ENCODE peak calls at places on chromosomes 6 and 20, in five cellular contexts. One of them, this sample, is unnamed.

GRCh38 chr6:41901882-41902519 is 6.8 kb upstream of the USP49 start:
- DNase-seq in prostate gland: no peak
- DNase-seq in K562: peak; percentile 58
- DNase-seq in HCT116: no peak
- DNase-seq in stomach: no peak
- DNase-seq in this sample: no peak

GRCh38 chr20:48877299-48877698 is 44.2 kb upstream of the ARFGEF2 start:
- DNase-seq in prostate gland: peak; percentile 24
- DNase-seq in K562: no peak
- DNase-seq in HCT116: no peak
- DNase-seq in stomach: no peak
- DNase-seq in this sample: no peak

GRCh38 chr20:2300002-2300401 is 4.2 kb downstream of the TGM3 start:
- DNase-seq in prostate gland: no peak
- DNase-seq in K562: no peak
- DNase-seq in HCT116: no peak
- DNase-seq in stomach: no peak
- DNase-seq in this sample: no peak

GRCh38 chr20:1804129-1804503 is 91.1 kb upstream of the SIRPA start:
- DNase-seq in prostate gland: no peak
- DNase-seq in K562: no peak
- DNase-seq in HCT116: no peak
- DNase-seq in stomach: no peak
- DNase-seq in this sample: no peak

GRCh38 chr6:53041356-53041755 is 23.8 kb upstream of the FBXO9 start:
- DNase-seq in prostate gland: no peak
- DNase-seq in K562: no peak
- DNase-seq in HCT116: no peak
- DNase-seq in stomach: no peak
- DNase-seq in this sample: no peak

GRCh38 chr6:156379946-156380707 is 397.1 kb upstream of the ARID1B start:
- DNase-seq in prostate gland: peak; percentile 32
- DNase-seq in K562: no peak
- DNase-seq in HCT116: peak; percentile 10
- DNase-seq in stomach: no peak
- DNase-seq in this sample: no peak

GRCh38 chr20:2751868-2752630 is 48.4 kb downstream of the CPXM1 start:
- DNase-seq in prostate gland: peak; percentile 52
- DNase-seq in K562: peak; percentile 84
- DNase-seq in HCT116: no peak
- DNase-seq in stomach: peak; percentile 43
- DNase-seq in this sample: peak; percentile 83

GRCh38 chr6:107490568-107491058 is 696 bp downstream of the SOBP start:
- DNase-seq in prostate gland: peak; percentile 13
- DNase-seq in K562: no peak
- DNase-seq in HCT116: no peak
- DNase-seq in stomach: no peak
- DNase-seq in this sample: no peak

GRCh38 chr6:47357827-47358226 is 48.1 kb upstream of the TNFRSF21 start:
- DNase-seq in prostate gland: no peak
- DNase-seq in K562: no peak
- DNase-seq in HCT116: no peak
- DNase-seq in stomach: no peak
- DNase-seq in this sample: no peak

GRCh38 chr6:24257282-24257681 is 100.6 kb downstream of the DCDC2 start:
- DNase-seq in prostate gland: no peak
- DNase-seq in K562: no peak
- DNase-seq in HCT116: peak; percentile 13
- DNase-seq in stomach: no peak
- DNase-seq in this sample: no peak

GRCh38 chr6:125906158-125906998 is 50.2 kb upstream of the HINT3 start:
- DNase-seq in prostate gland: no peak
- DNase-seq in K562: peak; percentile 80
- DNase-seq in HCT116: peak; percentile 23
- DNase-seq in stomach: peak; percentile 46
- DNase-seq in this sample: no peak

GRCh38 chr20:49586967-49587587 is 19.1 kb upstream of the PTGIS start:
- DNase-seq in prostate gland: no peak
- DNase-seq in K562: no peak
- DNase-seq in HCT116: no peak
- DNase-seq in stomach: no peak
- DNase-seq in this sample: no peak

GRCh38 chr6:11166948-11167347 is 55.4 kb upstream of the ERVFRD-1 start:
- DNase-seq in prostate gland: no peak
- DNase-seq in K562: no peak
- DNase-seq in HCT116: no peak
- DNase-seq in stomach: no peak
- DNase-seq in this sample: no peak

GRCh38 chr6:139117734-139118133 is 17.1 kb upstream of the HECA start:
- DNase-seq in prostate gland: no peak
- DNase-seq in K562: no peak
- DNase-seq in HCT116: no peak
- DNase-seq in stomach: no peak
- DNase-seq in this sample: no peak

GRCh38 chr20:44326391-44327159 is 10.3 kb upstream of the R3HDML start:
- DNase-seq in prostate gland: no peak
- DNase-seq in K562: peak; percentile 61
- DNase-seq in HCT116: no peak
- DNase-seq in stomach: no peak
- DNase-seq in this sample: no peak

GRCh38 chr6:119647309-119647708 is 297.7 kb upstream of the MAN1A1 start:
- DNase-seq in prostate gland: no peak
- DNase-seq in K562: no peak
- DNase-seq in HCT116: no peak
- DNase-seq in stomach: no peak
- DNase-seq in this sample: no peak

GRCh38 chr6:57313009-57313408 is 4.4 kb upstream of the PRIM2 start:
- DNase-seq in prostate gland: no peak
- DNase-seq in K562: no peak
- DNase-seq in HCT116: no peak
- DNase-seq in stomach: no peak
- DNase-seq in this sample: no peak

GRCh38 chr6:158131926-158132325 is 36.1 kb downstream of the SERAC1 start:
- DNase-seq in prostate gland: no peak
- DNase-seq in K562: peak; percentile 44
- DNase-seq in HCT116: no peak
- DNase-seq in stomach: no peak
- DNase-seq in this sample: no peak

GRCh38 chr6:56745971-56746370 is 103.3 kb upstream of the DST start:
- DNase-seq in prostate gland: no peak
- DNase-seq in K562: no peak
- DNase-seq in HCT116: no peak
- DNase-seq in stomach: no peak
- DNase-seq in this sample: no peak

GRCh38 chr6:110537208-110538123 is 61.1 kb upstream of the SLC22A16 start:
- DNase-seq in prostate gland: no peak
- DNase-seq in K562: no peak
- DNase-seq in HCT116: peak; percentile 84
- DNase-seq in stomach: no peak
- DNase-seq in this sample: no peak

GRCh38 chr6:20660534-20660933 is 126.3 kb downstream of the CDKAL1 start:
- DNase-seq in prostate gland: no peak
- DNase-seq in K562: no peak
- DNase-seq in HCT116: no peak
- DNase-seq in stomach: no peak
- DNase-seq in this sample: no peak

GRCh38 chr6:46053034-46053933 is 37.6 kb upstream of the CLIC5 start:
- DNase-seq in prostate gland: no peak
- DNase-seq in K562: no peak
- DNase-seq in HCT116: no peak
- DNase-seq in stomach: no peak
- DNase-seq in this sample: no peak

GRCh38 chr20:4453369-4453768 is 268.3 kb upstream of the PRND start:
- DNase-seq in prostate gland: no peak
- DNase-seq in K562: no peak
- DNase-seq in HCT116: no peak
- DNase-seq in stomach: no peak
- DNase-seq in this sample: no peak

GRCh38 chr20:54251093-54251492 is 43.2 kb downstream of the PFDN4 start:
- DNase-seq in prostate gland: no peak
- DNase-seq in K562: no peak
- DNase-seq in HCT116: no peak
- DNase-seq in stomach: no peak
- DNase-seq in this sample: no peak

GRCh38 chr6:23111984-23112383 is 542.6 kb downstream of the HDGFL1 start:
- DNase-seq in prostate gland: no peak
- DNase-seq in K562: no peak
- DNase-seq in HCT116: no peak
- DNase-seq in stomach: no peak
- DNase-seq in this sample: no peak

GRCh38 chr6:166076625-166077024 is 91.0 kb downstream of the TBXT start:
- DNase-seq in prostate gland: no peak
- DNase-seq in K562: no peak
- DNase-seq in HCT116: no peak
- DNase-seq in stomach: no peak
- DNase-seq in this sample: no peak

GRCh38 chr6:118574051-118574865 is 26.2 kb downstream of the PLN start:
- DNase-seq in prostate gland: no peak
- DNase-seq in K562: no peak
- DNase-seq in HCT116: no peak
- DNase-seq in stomach: no peak
- DNase-seq in this sample: no peak

GRCh38 chr6:43610431-43610830 is 18.6 kb downstream of the GTPBP2 start:
- DNase-seq in prostate gland: no peak
- DNase-seq in K562: no peak
- DNase-seq in HCT116: no peak
- DNase-seq in stomach: no peak
- DNase-seq in this sample: no peak
- H3K36me3 ChIP-seq in prostate gland: no peaks in the 10 kb centered on the region
- H3K36me3 ChIP-seq in K562: peaks cover 71% of the 10 kb centered on the region
- H3K36me3 ChIP-seq in HCT116: peaks cover 25% of the 10 kb centered on the region
- H3K36me3 ChIP-seq in stomach: peaks cover 56% of the 10 kb centered on the region
- H3K36me3 ChIP-seq in this sample: peaks cover 2% of the 10 kb centered on the region

DNA sequence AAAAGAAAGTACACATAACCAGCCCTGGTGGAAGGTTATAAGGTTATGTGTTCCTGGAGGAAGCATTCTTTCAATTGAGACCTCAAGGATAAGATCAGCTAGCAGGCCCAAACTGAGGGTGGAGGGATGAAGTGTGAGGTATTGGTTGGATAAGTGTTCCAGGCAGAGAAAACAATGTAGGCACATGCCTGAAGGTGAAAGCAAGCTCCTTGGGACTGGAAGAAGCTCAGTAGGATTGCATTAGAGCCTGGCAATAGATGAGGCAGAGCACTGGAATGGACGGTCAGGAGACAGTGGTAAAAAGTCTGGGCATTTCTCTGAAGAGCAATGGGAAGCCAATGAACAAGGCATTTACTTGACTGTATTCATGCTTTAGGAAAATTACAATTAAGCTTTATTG is 89.9 kb upstream of the SHLD1 start:
- DNase-seq in prostate gland: no peak
- DNase-seq in K562: no peak
- DNase-seq in HCT116: no peak
- DNase-seq in stomach: no peak
- DNase-seq in this sample: no peak
- TF ChIP-seq POLR2AphosphoS5 in prostate gland: no peak
- TF ChIP-seq POLR2AphosphoS5 in K562: no peak
- TF ChIP-seq POLR2AphosphoS5 in HCT116: no peak
- TF ChIP-seq POLR2AphosphoS5 in stomach: no peak
- TF ChIP-seq POLR2AphosphoS5 in this sample: no peak

DNA sequence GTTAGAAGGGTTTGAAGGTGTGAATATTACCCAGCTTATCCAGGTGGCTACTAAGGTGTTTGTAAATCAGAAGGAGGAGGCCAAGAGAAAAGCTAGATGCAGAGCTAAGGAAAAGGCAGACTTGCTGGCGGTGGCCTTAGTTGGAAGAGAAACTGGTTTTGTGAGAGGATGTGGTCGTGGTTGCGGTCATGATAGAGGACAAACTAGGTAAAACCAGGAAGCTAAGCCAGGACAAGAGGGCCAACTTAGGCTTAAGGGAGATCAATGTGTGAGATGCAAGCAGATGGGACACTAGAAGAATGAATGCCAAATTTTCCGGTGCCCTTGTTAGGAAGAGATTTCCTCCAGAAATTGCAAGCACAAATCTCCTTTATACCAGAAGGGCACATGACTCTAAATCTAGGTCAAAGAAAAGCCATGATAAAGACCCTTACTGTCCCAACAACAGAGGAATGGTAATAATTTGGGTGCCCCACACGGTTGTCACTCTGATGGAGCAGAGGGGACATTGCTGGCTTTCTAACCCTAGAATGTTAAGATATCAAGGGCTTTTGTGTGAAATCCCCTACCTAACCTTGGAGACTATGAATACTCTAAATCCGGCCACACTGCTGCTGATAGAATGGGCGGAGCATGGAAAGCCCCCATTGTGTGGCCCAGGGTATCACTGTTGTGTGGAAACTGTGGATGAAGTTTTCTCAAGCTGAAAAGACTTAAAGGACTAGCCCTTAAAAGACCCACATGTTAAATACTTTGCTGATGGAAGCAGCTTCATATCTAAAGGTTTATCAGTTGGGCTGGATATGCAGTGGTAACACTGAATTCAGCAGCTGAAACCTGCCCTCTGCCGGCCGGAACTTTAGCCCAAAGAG is 7.8 kb downstream of the IL22RA2 start:
- DNase-seq in prostate gland: peak; percentile 45
- DNase-seq in K562: peak; percentile 28
- DNase-seq in HCT116: peak; percentile 6
- DNase-seq in stomach: peak; percentile 69
- DNase-seq in this sample: peak; percentile 82
- TF ChIP-seq CTCF in prostate gland: no peak
- TF ChIP-seq CTCF in K562: peak; percentile 71
- TF ChIP-seq CTCF in HCT116: peak; percentile 47
- TF ChIP-seq CTCF in stomach: no peak
- TF ChIP-seq CTCF in this sample: no peak

GRCh38 chr20:35002426-35003210 is 47.0 kb downstream of the MYH7B start:
- DNase-seq in prostate gland: no peak
- DNase-seq in K562: no peak
- DNase-seq in HCT116: no peak
- DNase-seq in stomach: no peak
- DNase-seq in this sample: peak; percentile 39
- H3K36me3 ChIP-seq in prostate gland: peaks cover 14% of the 10 kb centered on the region
- H3K36me3 ChIP-seq in K562: peaks cover 98% of the 10 kb centered on the region
- H3K36me3 ChIP-seq in HCT116: peaks cover 12% of the 10 kb centered on the region
- H3K36me3 ChIP-seq in stomach: peaks cover 98% of the 10 kb centered on the region
- H3K36me3 ChIP-seq in this sample: peaks cover 94% of the 10 kb centered on the region

GRCh38 chr6:1624848-1625341 is 15.2 kb downstream of the FOXC1 start:
- DNase-seq in prostate gland: no peak
- DNase-seq in K562: no peak
- DNase-seq in HCT116: no peak
- DNase-seq in stomach: no peak
- DNase-seq in this sample: peak; percentile 55
- TF ChIP-seq POLR2AphosphoS5 in prostate gland: no peak
- TF ChIP-seq POLR2AphosphoS5 in K562: no peak
- TF ChIP-seq POLR2AphosphoS5 in HCT116: no peak
- TF ChIP-seq POLR2AphosphoS5 in stomach: no peak
- TF ChIP-seq POLR2AphosphoS5 in this sample: no peak

DNA sequence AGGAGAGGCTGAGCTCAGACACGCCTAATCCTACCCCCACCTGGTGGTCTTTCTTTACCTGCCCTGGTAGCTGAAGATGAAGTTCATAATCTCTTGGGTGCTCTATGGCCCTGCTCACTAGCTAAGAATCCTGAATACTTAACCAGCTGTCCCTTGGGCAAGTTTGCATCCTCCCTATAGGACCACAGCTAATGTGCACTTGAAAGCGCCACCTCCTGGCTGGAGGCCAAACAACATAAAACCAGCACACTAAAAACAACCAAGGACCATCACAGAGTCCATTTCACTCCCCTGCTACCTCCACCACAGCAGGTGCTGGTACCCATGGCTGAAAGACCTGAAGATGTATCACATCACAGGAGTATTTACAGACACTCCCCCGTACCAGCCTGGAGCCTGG is 155.5 kb upstream of the SLC24A3 start:
- DNase-seq in prostate gland: no peak
- DNase-seq in K562: no peak
- DNase-seq in HCT116: no peak
- DNase-seq in stomach: no peak
- DNase-seq in this sample: no peak
- TF ChIP-seq CTCF in prostate gland: no peak
- TF ChIP-seq CTCF in K562: peak; percentile 18
- TF ChIP-seq CTCF in HCT116: no peak
- TF ChIP-seq CTCF in stomach: no peak
- TF ChIP-seq CTCF in this sample: no peak

This sample was measured in spleen.